ENCODE peak calls at places on chromosomes 2 and 18, in ten cellular contexts. C, B, M, R, J, V, A, H, D and T are unnamed samples.

GRCh38 chr18:71682591-71682990 is 861.6 kb downstream of the CBLN2 start:
- DNase-seq in D (no peak), V (no peak), B (no peak), R (no peak), H (no peak), M (no peak), A (no peak), J (no peak), C (no peak), T (no peak)

GRCh38 chr18:58449366-58449935 is 179.4 kb downstream of the ALPK2 start:
- DNase-seq in M (no peak), C (no peak), V (no peak), R (no peak), D (no peak), B (no peak), H (no peak), J (no peak), A (no peak), T (no peak)

GRCh38 chr2:86308356-86308755 is 29.1 kb downstream of the REEP1 start:
- DNase-seq in V (no peak), A (no peak), C (no peak), H (no peak), R (no peak), D (no peak), M (no peak), B (no peak), J (no peak), T (no peak)

GRCh38 chr2:190791347-190791982 is 89.2 kb upstream of the GLS start:
- DNase-seq in R (peak; percentile 42), D (no peak), C (peak; percentile 65), V (peak; percentile 76), A (peak; percentile 25), M (no peak), J (no peak), H (no peak), B (peak; percentile 42), T (no peak)

GRCh38 chr2:160389875-160390274 is 103.7 kb downstream of the RBMS1 start:
- DNase-seq in J (no peak), D (no peak), C (no peak), R (no peak), B (peak; percentile 85), A (no peak), M (no peak), H (no peak), V (no peak), T (no peak)

GRCh38 chr2:225122582-225123486 is 80.6 kb upstream of the DOCK10 start:
- DNase-seq in M (peak; percentile 44), A (no peak), R (no peak), V (no peak), D (peak; percentile 5), C (no peak), J (no peak), H (no peak), B (peak; percentile 51), T (peak; percentile 18)

GRCh38 chr2:132651115-132652099 is 18.6 kb downstream of the LYPD1 start:
- DNase-seq in A (no peak), M (no peak), B (peak; percentile 72), R (no peak), H (no peak), D (no peak), J (peak; percentile 45), V (no peak), C (no peak), T (no peak)

GRCh38 chr2:9095690-9096089 is 92.2 kb upstream of the MBOAT2 start:
- DNase-seq in B (peak; percentile 74), A (no peak), J (no peak), V (peak; percentile 65), H (no peak), D (no peak), C (no peak), R (peak; percentile 55), M (no peak), T (no peak)

GRCh38 chr18:32389868-32390267 is 80.8 kb downstream of the GAREM1 start:
- DNase-seq in H (peak; percentile 89), D (no peak), R (no peak), A (peak; percentile 24), J (no peak), C (no peak), V (peak; percentile 81), M (no peak), B (no peak), T (no peak)

GRCh38 chr2:61439241-61440002 is 31.5 kb downstream of the USP34 start:
- DNase-seq in R (no peak), J (no peak), H (peak; percentile 46), V (peak; percentile 86), B (no peak), M (peak; percentile 53), D (no peak), A (peak; percentile 44), C (no peak), T (no peak)

GRCh38 chr2:61435291-61435690 is 35.6 kb downstream of the USP34 start:
- DNase-seq in H (no peak), R (no peak), J (no peak), M (no peak), D (no peak), A (no peak), B (no peak), C (no peak), V (no peak), T (no peak)

GRCh38 chr2:61437170-61437569 is 33.7 kb downstream of the USP34 start:
- DNase-seq in D (no peak), M (no peak), R (no peak), H (no peak), A (no peak), C (no peak), V (no peak), B (no peak), J (no peak), T (no peak)

GRCh38 chr2:61436092-61436491 is 34.8 kb downstream of the USP34 start:
- DNase-seq in M (no peak), V (no peak), C (no peak), R (no peak), H (no peak), J (no peak), B (no peak), A (no peak), D (no peak), T (no peak)

GRCh38 chr2:61438670-61439069 is 32.2 kb downstream of the USP34 start:
- DNase-seq in B (no peak), C (no peak), A (no peak), R (no peak), M (peak; percentile 50), H (no peak), J (no peak), D (no peak), V (no peak), T (no peak)
- H3K4me1 ChIP-seq in B (no peaks in the 10 kb centered on the region), C (no peaks in the 10 kb centered on the region), A (peaks cover 21% of the 10 kb centered on the region), R (peaks cover 11% of the 10 kb centered on the region), M (peaks cover 98% of the 10 kb centered on the region), H (no peaks in the 10 kb centered on the region), J (peaks cover 57% of the 10 kb centered on the region), D (peaks cover 30% of the 10 kb centered on the region), V (peaks cover 45% of the 10 kb centered on the region), T (peaks cover 60% of the 10 kb centered on the region)

GRCh38 chr2:207334309-207334630 is 168.5 kb upstream of the KLF7 start:
- DNase-seq in D (no peak), M (no peak), H (no peak), A (no peak), R (no peak), C (peak; percentile 39), V (no peak), J (no peak), B (peak; percentile 65), T (no peak)

GRCh38 chr2:207337234-207338219 is 171.8 kb upstream of the KLF7 start:
- DNase-seq in A (no peak), B (peak; percentile 34), C (peak; percentile 52), V (no peak), D (no peak), J (peak; percentile 18), M (no peak), H (no peak), R (no peak), T (no peak)

GRCh38 chr2:207333599-207334308 is 168.0 kb upstream of the KLF7 start:
- DNase-seq in B (no peak), M (no peak), V (no peak), J (no peak), D (no peak), R (no peak), H (no peak), A (no peak), C (no peak), T (no peak)

GRCh38 chr2:207332473-207333212 is 166.9 kb upstream of the KLF7 start:
- DNase-seq in B (no peak), D (no peak), V (no peak), R (no peak), C (no peak), H (no peak), A (no peak), J (no peak), M (no peak), T (no peak)

GRCh38 chr2:207334631-207335371 is 169.1 kb upstream of the KLF7 start:
- DNase-seq in J (peak; percentile 72), R (peak; percentile 70), C (peak; percentile 82), D (no peak), A (peak; percentile 71), V (peak; percentile 87), B (peak; percentile 96), H (no peak), M (no peak), T (no peak)
- H3K4me3 ChIP-seq in J (peak overlapping the region; percentile 19), R (peak overlapping the region; percentile 41), C (peak overlapping the region; percentile 48), D (peak overlapping the region; percentile 28), A (peak overlapping the region; percentile 25), V (peak overlapping the region; percentile 21), B (peak overlapping the region; percentile 40), H (no peak overlapping the region), M (no peak overlapping the region), T (no peak overlapping the region)

DNA sequence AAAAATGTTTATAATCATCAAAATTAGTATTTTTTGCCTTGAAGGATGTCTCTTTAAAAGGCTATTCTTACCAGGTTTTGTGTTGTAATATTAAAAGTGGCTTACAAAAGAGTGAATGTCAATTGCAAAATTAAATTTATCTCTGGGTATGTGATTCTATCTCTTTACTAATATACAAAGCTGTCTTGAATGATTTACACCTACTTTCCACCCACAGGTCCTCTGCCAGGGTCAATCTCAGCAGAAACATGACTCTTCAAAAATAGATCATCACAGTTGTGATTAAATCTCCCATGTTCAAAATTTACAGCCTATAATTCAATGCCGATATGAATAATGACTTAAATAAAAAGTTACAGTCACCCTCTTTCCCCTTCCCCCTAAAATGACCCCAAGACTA is 78.8 kb downstream of the SLC8A1 start:
- DNase-seq in A (peak; percentile 34), B (no peak), C (no peak), H (no peak), R (no peak), J (no peak), M (no peak), D (no peak), V (no peak), T (no peak)
- H3K4me1 ChIP-seq in A (peaks cover 4% of the 10 kb centered on the region), B (peaks cover 7% of the 10 kb centered on the region), C (no peaks in the 10 kb centered on the region), H (no peaks in the 10 kb centered on the region), R (peaks cover 12% of the 10 kb centered on the region), J (no peaks in the 10 kb centered on the region), M (no peaks in the 10 kb centered on the region), D (no peaks in the 10 kb centered on the region), V (peaks cover 45% of the 10 kb centered on the region), T (no peaks in the 10 kb centered on the region)

DNA sequence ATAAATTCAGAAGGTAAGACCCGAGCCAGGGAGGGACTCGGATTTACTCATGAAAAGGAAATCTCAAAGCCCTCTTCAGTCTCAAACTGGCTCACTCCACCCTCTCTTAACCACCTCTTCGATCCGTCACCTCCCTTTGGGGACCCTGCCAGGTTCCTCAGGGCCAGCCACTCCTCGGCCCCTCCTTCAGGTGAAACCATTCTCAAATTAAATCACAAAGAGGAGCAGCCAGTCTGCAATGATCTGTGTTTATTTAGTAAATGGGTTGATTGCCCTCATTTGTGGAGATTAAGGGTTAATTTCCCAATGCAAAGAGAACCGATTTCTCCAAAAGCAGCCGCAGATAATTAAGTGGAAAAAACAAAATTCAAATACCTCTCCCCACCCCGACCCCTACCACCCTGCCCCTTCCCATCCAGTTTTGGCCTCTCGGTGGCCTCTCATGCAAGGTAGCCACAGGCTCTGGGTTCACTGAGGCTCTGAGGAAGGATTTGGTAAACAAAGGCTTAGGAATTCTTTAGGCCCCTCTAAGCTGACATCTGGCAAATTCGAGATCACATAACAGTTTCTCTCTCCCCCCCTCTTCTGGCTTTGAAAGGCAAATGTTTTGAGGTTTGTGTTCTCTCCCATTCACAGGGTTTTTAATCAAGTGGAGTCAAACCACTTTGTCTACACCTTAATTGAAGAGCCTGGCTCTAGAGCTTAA is 10.3 kb upstream of the FZD7 start:
- DNase-seq in R (no peak), M (no peak), A (no peak), B (no peak), D (no peak), H (no peak), C (no peak), V (no peak), J (no peak), T (no peak)
- H3K4me3 ChIP-seq in R (no peak overlapping the region), M (no peak overlapping the region), A (no peak overlapping the region), B (no peak overlapping the region), D (no peak overlapping the region), H (no peak overlapping the region), C (no peak overlapping the region), V (no peak overlapping the region), J (no peak overlapping the region), T (no peak overlapping the region)